ENCODE peak calls at places on chromosomes 2 and 18, in nine cellular contexts. R, O, H, P, W, D, Y, A and E are unnamed samples.

GRCh38 chr18:68475911-68476310 is 239.0 kb downstream of the TMX3 start:
- DNase-seq in R (no peak), O (no peak), H (no peak), P (no peak), W (no peak), D (no peak), Y (no peak), A (no peak), E (no peak)

GRCh38 chr2:123128951-123129350 is 896.1 kb upstream of the CNTNAP5 start:
- DNase-seq in R (no peak), O (no peak), H (no peak), P (no peak), W (no peak), D (no peak), Y (no peak), A (no peak), E (no peak)

GRCh38 chr2:240640939-240641338 is 15.7 kb downstream of the GPR35 start:
- DNase-seq in R (no peak), O (peak), H (peak), P (peak), W (no peak), D (no peak), Y (peak), A (peak), E (no peak)

GRCh38 chr2:71561441-71562267 is 108.3 kb downstream of the DYSF start:
- DNase-seq in R (no peak), O (no peak), H (no peak), P (no peak), W (no peak), D (no peak), Y (no peak), A (no peak), E (no peak)

GRCh38 chr2:29130295-29130694 is 15.1 kb downstream of the CLIP4 start:
- DNase-seq in R (peak), O (no peak), H (peak), P (no peak), W (no peak), D (no peak), Y (peak), A (peak), E (no peak)

GRCh38 chr2:27747827-27748352 is 23.6 kb upstream of the MRPL33 start:
- DNase-seq in R (no peak), O (peak), H (no peak), P (no peak), W (no peak), D (no peak), Y (no peak), A (no peak), E (no peak)

GRCh38 chr18:21187886-21188285 is 54.1 kb upstream of the GREB1L start:
- DNase-seq in R (no peak), O (no peak), H (no peak), P (no peak), W (no peak), D (no peak), Y (no peak), A (no peak), E (no peak)

GRCh38 chr18:3869848-3870247 is 419.9 kb downstream of the TGIF1 start:
- DNase-seq in R (peak), O (no peak), H (peak), P (no peak), W (no peak), D (no peak), Y (peak), A (peak), E (no peak)

GRCh38 chr2:562391-563364 is 114.5 kb downstream of the TMEM18 start:
- DNase-seq in R (no peak), O (no peak), H (no peak), P (no peak), W (no peak), D (no peak), Y (no peak), A (no peak), E (no peak)

GRCh38 chr2:241300000-241300399 is 15.5 kb downstream of the HDLBP start:
- DNase-seq in R (no peak), O (no peak), H (no peak), P (no peak), W (no peak), D (no peak), Y (no peak), A (no peak), E (no peak)

GRCh38 chr2:99663641-99664040 is 173.8 kb upstream of the REV1 start:
- DNase-seq in R (no peak), O (no peak), H (no peak), P (no peak), W (no peak), D (no peak), Y (no peak), A (no peak), E (no peak)

GRCh38 chr2:99660616-99661416 is 171.0 kb upstream of the REV1 start:
- DNase-seq in R (no peak), O (no peak), H (no peak), P (no peak), W (no peak), D (no peak), Y (no peak), A (no peak), E (no peak)

GRCh38 chr2:99662761-99663341 is 173.0 kb upstream of the REV1 start:
- DNase-seq in R (peak), O (peak), H (peak), P (no peak), W (no peak), D (no peak), Y (no peak), A (peak), E (no peak)

GRCh38 chr2:99670768-99671734 is 181.2 kb upstream of the REV1 start:
- DNase-seq in R (peak), O (no peak), H (no peak), P (no peak), W (no peak), D (no peak), Y (no peak), A (peak), E (no peak)

GRCh38 chr2:99666256-99666655 is 176.4 kb upstream of the REV1 start:
- DNase-seq in R (no peak), O (no peak), H (no peak), P (no peak), W (no peak), D (no peak), Y (no peak), A (no peak), E (no peak)
- TF ChIP-seq CTCF in R (no peak), O (no peak), H (peak), P (no peak), W (peak), D (no peak), Y (no peak), A (no peak), E (no peak)

DNA sequence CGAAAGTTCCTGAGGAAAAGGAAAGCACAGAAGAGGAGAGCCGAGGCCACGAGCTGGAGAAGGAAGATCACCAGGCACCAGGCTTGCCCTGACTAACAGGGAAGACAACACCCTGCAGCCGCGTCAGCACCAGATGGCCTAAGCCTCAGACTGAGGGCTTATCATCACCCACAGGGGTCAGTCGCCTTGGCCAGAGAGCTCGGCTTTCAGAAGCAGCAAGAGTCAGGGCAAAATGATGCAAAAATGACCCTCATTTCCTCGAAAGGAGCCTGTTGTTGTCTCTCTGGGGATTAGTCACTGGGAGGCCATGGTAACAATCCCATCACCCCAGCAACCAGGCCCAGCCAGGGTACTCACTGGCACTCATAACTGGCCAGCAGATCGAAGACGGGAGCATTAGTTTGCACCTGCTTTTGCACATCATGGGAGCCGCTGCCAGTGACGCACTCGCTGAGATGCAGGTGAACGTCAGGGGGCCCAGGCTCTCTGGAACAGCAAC is 42.7 kb upstream of the ZFP36L2 start:
- DNase-seq in R (peak), O (peak), H (peak), P (no peak), W (peak), D (no peak), Y (no peak), A (peak), E (no peak)
- TF ChIP-seq CTCF in R (no peak), O (no peak), H (peak), P (no peak), W (no peak), D (no peak), Y (no peak), A (peak), E (no peak)

GRCh38 chr2:20447437-20448245 is 767 bp downstream of the RHOB start:
- DNase-seq in R (no peak), O (peak), H (peak), P (peak), W (peak), D (peak), Y (peak), A (peak), E (peak)
- TF ChIP-seq CTCF in R (no peak), O (peak), H (no peak), P (peak), W (no peak), D (peak), Y (no peak), A (no peak), E (no peak)

GRCh38 chr2:173571021-173571821 is 216.5 kb downstream of the CDCA7 start:
- DNase-seq in R (no peak), O (no peak), H (peak), P (no peak), W (no peak), D (peak), Y (peak), A (peak), E (no peak)
- TF ChIP-seq CTCF in R (peak), O (no peak), H (peak), P (no peak), W (peak), D (peak), Y (peak), A (peak), E (no peak)

GRCh38 chr2:68643874-68644485 is 601 bp downstream of the PROKR1 start:
- DNase-seq in R (no peak), O (no peak), H (no peak), P (no peak), W (no peak), D (no peak), Y (no peak), A (no peak), E (no peak)

GRCh38 chr2:68643011-68643873 is at the start of gene PROKR1:
- DNase-seq in R (peak), O (no peak), H (no peak), P (peak), W (peak), D (peak), Y (peak), A (peak), E (peak)

GRCh38 chr2:68645523-68645922 is 2.1 kb downstream of the PROKR1 start:
- DNase-seq in R (peak), O (no peak), H (peak), P (no peak), W (no peak), D (no peak), Y (peak), A (peak), E (no peak)

GRCh38 chr2:68650645-68651044 is 7.3 kb downstream of the PROKR1 start:
- DNase-seq in R (no peak), O (no peak), H (no peak), P (no peak), W (no peak), D (no peak), Y (no peak), A (no peak), E (no peak)

DNA sequence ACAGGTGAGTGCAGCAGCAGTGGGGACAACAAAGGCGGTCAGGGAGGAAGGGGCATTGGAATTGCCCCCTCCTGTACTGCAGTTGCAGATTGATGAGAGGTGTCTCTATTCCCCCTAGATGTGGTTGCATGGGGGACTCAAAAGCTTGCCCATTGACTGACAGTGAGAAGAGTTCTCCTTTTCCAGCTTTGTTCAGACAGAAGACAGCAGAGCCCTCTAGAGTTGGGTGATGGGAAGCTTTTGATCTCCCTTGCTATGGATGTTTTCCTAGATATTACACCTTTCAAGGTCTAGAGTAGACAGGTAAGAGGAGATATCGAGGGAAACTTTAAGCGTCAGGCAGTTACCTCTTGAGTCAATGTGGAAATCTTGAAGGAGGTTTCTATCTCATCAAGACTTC is 2.9 kb downstream of the PROKR1 start:
- DNase-seq in R (no peak), O (no peak), H (no peak), P (no peak), W (no peak), D (no peak), Y (peak), A (no peak), E (no peak)
- TF ChIP-seq CTCF in R (no peak), O (no peak), H (peak), P (no peak), W (no peak), D (no peak), Y (peak), A (peak), E (no peak)

GRCh38 chr2:38446418-38446817 is 69.3 kb upstream of the ATL2 start:
- DNase-seq in R (no peak), O (no peak), H (no peak), P (no peak), W (no peak), D (no peak), Y (no peak), A (peak), E (no peak)
- TF ChIP-seq CTCF in R (no peak), O (peak), H (peak), P (no peak), W (no peak), D (no peak), Y (no peak), A (peak), E (no peak)

DNA sequence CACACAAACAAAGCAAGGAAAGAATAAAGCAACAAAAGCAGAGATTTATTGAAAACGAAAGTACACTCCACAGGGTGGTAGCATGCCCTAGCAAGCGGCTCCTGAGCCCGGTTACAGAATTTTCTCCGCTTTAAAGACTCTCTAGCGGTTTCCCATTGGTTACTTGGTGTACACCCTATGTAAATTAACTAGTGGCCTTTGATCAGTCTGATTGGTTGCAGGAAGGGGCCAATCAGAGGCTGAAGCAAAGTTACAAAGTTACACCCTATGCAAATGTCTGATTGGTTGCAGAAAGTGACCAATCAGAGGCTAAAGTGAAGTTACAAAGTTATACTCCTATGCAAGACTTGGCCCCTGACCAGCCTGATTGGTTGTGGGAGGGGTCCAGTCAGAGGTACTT is 242.9 kb downstream of the LDLRAD4 start:
- DNase-seq in R (no peak), O (no peak), H (no peak), P (no peak), W (no peak), D (no peak), Y (peak), A (no peak), E (no peak)
- TF ChIP-seq CTCF in R (no peak), O (no peak), H (no peak), P (no peak), W (no peak), D (no peak), Y (no peak), A (no peak), E (no peak)

GRCh38 chr2:219072741-219073140 is 12.0 kb upstream of the IHH start:
- DNase-seq in R (no peak), O (no peak), H (no peak), P (no peak), W (no peak), D (peak), Y (no peak), A (no peak), E (no peak)

GRCh38 chr2:219071189-219071816 is 10.6 kb upstream of the IHH start:
- DNase-seq in R (peak), O (no peak), H (peak), P (no peak), W (no peak), D (no peak), Y (no peak), A (no peak), E (no peak)

GRCh38 chr2:219078126-219078525 is 17.4 kb upstream of the IHH start:
- DNase-seq in R (no peak), O (no peak), H (peak), P (no peak), W (no peak), D (peak), Y (no peak), A (peak), E (no peak)

GRCh38 chr2:219076253-219076652 is 15.5 kb upstream of the IHH start:
- DNase-seq in R (no peak), O (no peak), H (no peak), P (no peak), W (no peak), D (no peak), Y (peak), A (no peak), E (no peak)

DNA sequence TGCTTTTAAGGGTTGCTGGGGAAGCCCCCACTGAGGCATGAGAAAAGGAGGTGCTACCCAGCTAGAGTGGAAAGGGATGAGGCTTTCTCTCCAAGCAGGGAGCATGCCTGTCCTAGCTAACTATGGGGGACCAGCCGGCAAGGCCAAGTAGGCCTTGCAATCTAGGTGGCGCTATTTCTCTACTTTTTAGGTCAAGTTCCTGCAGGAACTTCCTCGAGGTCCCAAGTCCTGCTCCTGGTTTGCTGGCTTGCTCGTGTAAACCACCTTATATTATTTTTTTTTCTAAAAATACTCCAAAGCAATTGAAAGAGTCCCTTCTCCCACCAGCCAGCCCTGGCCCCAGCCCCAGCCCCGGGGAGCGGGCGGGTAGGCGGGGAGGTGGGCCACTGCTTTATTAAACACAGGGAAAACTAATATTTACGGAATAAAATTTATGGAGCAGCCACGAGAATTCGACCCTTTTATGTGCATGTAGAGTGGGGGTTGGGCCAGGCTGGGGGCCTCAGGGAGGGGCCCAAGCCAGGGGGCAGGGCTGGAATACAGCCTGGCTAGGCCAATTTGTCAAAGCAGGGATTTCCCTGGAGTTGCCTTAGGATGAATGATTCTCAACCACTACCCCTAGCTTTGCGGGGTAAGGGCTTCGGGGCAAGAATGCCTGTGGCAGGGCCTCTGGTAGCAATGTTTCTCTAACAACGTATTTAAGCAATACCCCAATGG is 12.8 kb upstream of the IHH start:
- DNase-seq in R (peak), O (no peak), H (peak), P (peak), W (no peak), D (peak), Y (peak), A (peak), E (no peak)
- TF ChIP-seq CTCF in R (peak), O (no peak), H (peak), P (peak), W (peak), D (peak), Y (peak), A (peak), E (no peak)

GRCh38 chr2:68466778-68467076 is 367 bp downstream of the FBXO48 start:
- DNase-seq in R (no peak), O (no peak), H (peak), P (no peak), W (no peak), D (no peak), Y (no peak), A (no peak), E (no peak)

GRCh38 chr2:68465081-68465916 is 1.8 kb downstream of the FBXO48 start:
- DNase-seq in R (no peak), O (no peak), H (peak), P (no peak), W (no peak), D (no peak), Y (peak), A (no peak), E (no peak)

GRCh38 chr2:68467077-68467960 is at the start of the genes APLF and FBXO48:
- DNase-seq in R (peak), O (peak), H (peak), P (peak), W (peak), D (peak), Y (peak), A (peak), E (peak)

GRCh38 chr2:68464651-68465050 is 2.4 kb downstream of the FBXO48 start:
- DNase-seq in R (no peak), O (no peak), H (no peak), P (no peak), W (no peak), D (no peak), Y (no peak), A (no peak), E (no peak)

DNA sequence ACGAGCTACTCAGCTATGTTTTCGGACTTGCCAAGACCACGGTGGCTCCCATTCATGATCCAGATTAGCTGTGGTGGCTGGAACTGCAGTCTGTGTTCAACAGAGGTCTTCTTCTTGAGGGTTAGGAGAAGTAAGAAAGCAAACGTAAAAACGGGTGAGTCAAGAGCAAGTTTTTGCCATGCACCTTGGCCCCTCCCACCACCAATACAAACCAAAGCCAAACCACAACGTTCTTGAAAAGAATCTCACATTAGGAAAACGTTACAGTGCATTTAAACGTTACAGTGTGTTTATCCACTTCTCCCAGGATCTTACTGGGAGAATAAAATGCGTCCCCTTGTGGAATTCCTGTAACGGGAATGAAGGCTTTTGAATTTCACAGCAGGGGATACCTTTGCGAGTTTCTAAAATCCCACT is 725 bp downstream of the FBXO48 start:
- DNase-seq in R (peak), O (no peak), H (peak), P (no peak), W (no peak), D (no peak), Y (peak), A (peak), E (no peak)
- TF ChIP-seq CTCF in R (peak), O (peak), H (peak), P (no peak), W (peak), D (no peak), Y (no peak), A (peak), E (no peak)

DNA sequence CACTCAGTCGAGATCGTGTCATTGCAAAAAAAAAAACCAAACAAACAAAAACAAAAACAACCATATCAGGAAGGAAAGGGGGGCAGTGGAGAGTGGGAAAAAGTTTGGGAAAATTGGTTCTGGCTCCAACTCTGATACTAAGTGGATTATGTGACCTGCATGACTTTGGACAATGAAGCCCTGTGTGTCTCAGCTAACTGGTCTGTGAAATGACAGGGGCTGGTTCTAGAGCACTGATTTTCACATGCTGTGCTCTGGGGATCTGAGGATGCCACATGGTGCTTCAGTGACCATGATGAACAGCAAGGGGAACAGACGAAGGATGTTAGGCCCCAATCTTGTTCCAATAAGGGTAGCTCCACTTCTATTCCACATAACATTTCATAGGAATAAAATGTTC is 157.4 kb upstream of the DNMT3A start:
- DNase-seq in R (no peak), O (no peak), H (no peak), P (no peak), W (no peak), D (no peak), Y (no peak), A (no peak), E (no peak)
- TF ChIP-seq CTCF in R (no peak), O (no peak), H (no peak), P (no peak), W (no peak), D (no peak), Y (no peak), A (no peak), E (no peak)